ENCODE peak calls at places on chromosome 9, in eight cellular contexts. T, W, Q, F, B, S, A and I are unnamed samples.

GRCh38 chr9:16744386-16744785 is 126.1 kb downstream of the BNC2 start:
- DNase-seq in S (no peak), T (no peak), Q (no peak), F (peak), A (no peak), B (no peak), W (no peak), I (no peak)

GRCh38 chr9:111298831-111299603 is 31.0 kb downstream of the OR2K2 start:
- DNase-seq in F (peak), S (peak), B (peak), W (peak), A (peak), Q (no peak), T (peak), I (peak)

GRCh38 chr9:20373263-20373662 is 249.0 kb downstream of the MLLT3 start:
- DNase-seq in B (no peak), F (no peak), Q (no peak), T (no peak), A (no peak), S (no peak), W (no peak), I (no peak)

GRCh38 chr9:36845844-36846243 is 188.2 kb downstream of the PAX5 start:
- DNase-seq in Q (no peak), T (no peak), S (no peak), B (no peak), A (no peak), F (no peak), W (no peak), I (no peak)

GRCh38 chr9:121499427-121500164 is at the start of gene GGTA1:
- DNase-seq in W (peak), A (peak), B (peak), Q (no peak), S (peak), F (peak), T (peak), I (no peak)

GRCh38 chr9:13487936-13488335 is 208.4 kb upstream of the MPDZ start:
- DNase-seq in A (no peak), T (no peak), B (no peak), Q (no peak), W (no peak), F (no peak), S (no peak), I (no peak)

GRCh38 chr9:89538874-89539273 is 41.0 kb upstream of the SEMA4D start:
- DNase-seq in B (no peak), S (no peak), T (no peak), Q (no peak), A (no peak), F (no peak), W (no peak), I (peak)

GRCh38 chr9:123657921-123658320 is 272.0 kb downstream of the DENND1A start:
- DNase-seq in Q (no peak), A (no peak), T (no peak), S (no peak), F (no peak), W (no peak), B (no peak), I (no peak)

GRCh38 chr9:73183917-73184861 is 32.5 kb downstream of the ANXA1 start:
- DNase-seq in W (no peak), A (peak), S (no peak), B (no peak), T (no peak), Q (no peak), F (no peak), I (peak)

GRCh38 chr9:37464426-37465248 is 613 bp downstream of the ZBTB5 start:
- DNase-seq in Q (no peak), S (no peak), T (peak), A (peak), B (peak), W (peak), F (peak), I (peak)

GRCh38 chr9:70031141-70031545 is 12.5 kb upstream of the MAMDC2 start:
- DNase-seq in F (peak), W (no peak), B (no peak), T (no peak), S (no peak), Q (no peak), A (peak), I (no peak)

GRCh38 chr9:71819115-71819739 is 50.9 kb upstream of the CEMIP2 start:
- DNase-seq in S (no peak), A (peak), B (no peak), T (peak), F (peak), Q (no peak), W (no peak), I (peak)

GRCh38 chr9:130789747-130790672 is 45.0 kb upstream of the ABL1 start:
- DNase-seq in Q (no peak), F (no peak), T (no peak), B (no peak), A (no peak), W (no peak), S (no peak), I (no peak)

GRCh38 chr9:130276121-130276520 is 10.6 kb downstream of the HMCN2 start:
- DNase-seq in W (no peak), F (peak), B (no peak), S (no peak), A (peak), T (no peak), Q (no peak), I (no peak)

GRCh38 chr9:86253577-86253976 is 5.9 kb downstream of the C9orf153 start:
- DNase-seq in S (no peak), A (no peak), Q (no peak), T (no peak), F (no peak), B (no peak), W (no peak), I (no peak)

GRCh38 chr9:76904661-76905457 is 1.1 kb downstream of the PRUNE2 start:
- DNase-seq in Q (no peak), W (no peak), T (no peak), S (no peak), F (no peak), B (no peak), A (no peak), I (no peak)

GRCh38 chr9:99118782-99119466 is 14.0 kb downstream of the TGFBR1 start:
- DNase-seq in W (no peak), F (no peak), T (peak), Q (no peak), A (no peak), B (no peak), S (no peak), I (peak)

GRCh38 chr9:120571443-120572257 is 8.3 kb downstream of the CDK5RAP2 start:
- DNase-seq in Q (no peak), W (peak), A (no peak), B (peak), F (no peak), T (peak), S (no peak), I (no peak)

GRCh38 chr9:137307255-137308101 is 5.4 kb upstream of the NRARP start:
- DNase-seq in A (no peak), F (no peak), T (peak), S (no peak), W (peak), Q (no peak), B (peak), I (no peak)

GRCh38 chr9:78919701-78920100 is 622.8 kb downstream of the PSAT1 start:
- DNase-seq in T (no peak), A (peak), S (no peak), Q (no peak), W (no peak), F (no peak), B (no peak), I (no peak)

GRCh38 chr9:136627703-136628102 is 35.0 kb upstream of the EGFL7 start:
- DNase-seq in T (no peak), A (no peak), S (no peak), B (no peak), F (no peak), Q (no peak), W (no peak), I (no peak)

GRCh38 chr9:79572032-79572890 is 496 bp downstream of the TLE4 start:
- DNase-seq in Q (no peak), F (peak), S (peak), B (peak), T (peak), W (peak), A (peak), I (peak)

GRCh38 chr9:35364817-35365585 is 124.9 kb upstream of the RUSC2 start:
- DNase-seq in F (no peak), S (no peak), A (no peak), T (no peak), W (no peak), Q (no peak), B (no peak), I (no peak)

GRCh38 chr9:110160685-110161084 is 47.3 kb downstream of the C9orf152 start:
- DNase-seq in W (no peak), T (no peak), S (no peak), A (no peak), F (no peak), Q (no peak), B (no peak), I (no peak)

GRCh38 chr9:69143291-69143690 is 30.8 kb upstream of the TJP2 start:
- DNase-seq in F (no peak), S (no peak), Q (no peak), A (peak), B (no peak), T (no peak), W (no peak), I (no peak)

GRCh38 chr9:249025-249424 is 34.4 kb downstream of the DOCK8 start:
- DNase-seq in S (no peak), W (no peak), Q (no peak), T (no peak), B (no peak), A (peak), F (no peak), I (no peak)

GRCh38 chr9:109310486-109310901 is 10.4 kb downstream of the EPB41L4B start:
- DNase-seq in A (no peak), W (no peak), T (no peak), Q (no peak), S (no peak), F (peak), B (no peak), I (no peak)

GRCh38 chr9:107049825-107050184 is 186.8 kb downstream of the ZNF462 start:
- DNase-seq in F (no peak), S (no peak), Q (no peak), B (no peak), T (no peak), W (no peak), A (no peak), I (no peak)

GRCh38 chr9:114914139-114914538 is 16.3 kb downstream of the TNFSF8 start:
- DNase-seq in T (no peak), W (no peak), S (no peak), B (no peak), F (no peak), A (no peak), Q (no peak), I (no peak)

GRCh38 chr9:73073337-73074175 is 78.1 kb upstream of the ANXA1 start:
- DNase-seq in W (no peak), T (no peak), F (peak), B (no peak), A (no peak), Q (no peak), S (no peak), I (no peak)

GRCh38 chr9:126683698-126684044 is 69.9 kb downstream of the LMX1B start:
- DNase-seq in B (no peak), A (no peak), Q (no peak), F (no peak), T (no peak), W (no peak), S (no peak), I (no peak)

GRCh38 chr9:134355561-134356278 is 29.5 kb downstream of the RXRA start:
- DNase-seq in S (no peak), B (no peak), Q (no peak), A (peak), T (peak), W (no peak), F (no peak), I (no peak)

GRCh38 chr9:134358026-134358967 is 32.0 kb downstream of the RXRA start:
- DNase-seq in W (no peak), T (peak), B (peak), Q (no peak), S (no peak), A (peak), F (no peak), I (no peak)

GRCh38 chr9:134355158-134355557 is 28.9 kb downstream of the RXRA start:
- DNase-seq in A (no peak), F (no peak), W (no peak), S (no peak), Q (no peak), T (no peak), B (no peak), I (no peak)

GRCh38 chr9:134357631-134358025 is 31.4 kb downstream of the RXRA start:
- DNase-seq in A (peak), Q (no peak), T (no peak), B (no peak), S (no peak), F (no peak), W (no peak), I (no peak)

DNA sequence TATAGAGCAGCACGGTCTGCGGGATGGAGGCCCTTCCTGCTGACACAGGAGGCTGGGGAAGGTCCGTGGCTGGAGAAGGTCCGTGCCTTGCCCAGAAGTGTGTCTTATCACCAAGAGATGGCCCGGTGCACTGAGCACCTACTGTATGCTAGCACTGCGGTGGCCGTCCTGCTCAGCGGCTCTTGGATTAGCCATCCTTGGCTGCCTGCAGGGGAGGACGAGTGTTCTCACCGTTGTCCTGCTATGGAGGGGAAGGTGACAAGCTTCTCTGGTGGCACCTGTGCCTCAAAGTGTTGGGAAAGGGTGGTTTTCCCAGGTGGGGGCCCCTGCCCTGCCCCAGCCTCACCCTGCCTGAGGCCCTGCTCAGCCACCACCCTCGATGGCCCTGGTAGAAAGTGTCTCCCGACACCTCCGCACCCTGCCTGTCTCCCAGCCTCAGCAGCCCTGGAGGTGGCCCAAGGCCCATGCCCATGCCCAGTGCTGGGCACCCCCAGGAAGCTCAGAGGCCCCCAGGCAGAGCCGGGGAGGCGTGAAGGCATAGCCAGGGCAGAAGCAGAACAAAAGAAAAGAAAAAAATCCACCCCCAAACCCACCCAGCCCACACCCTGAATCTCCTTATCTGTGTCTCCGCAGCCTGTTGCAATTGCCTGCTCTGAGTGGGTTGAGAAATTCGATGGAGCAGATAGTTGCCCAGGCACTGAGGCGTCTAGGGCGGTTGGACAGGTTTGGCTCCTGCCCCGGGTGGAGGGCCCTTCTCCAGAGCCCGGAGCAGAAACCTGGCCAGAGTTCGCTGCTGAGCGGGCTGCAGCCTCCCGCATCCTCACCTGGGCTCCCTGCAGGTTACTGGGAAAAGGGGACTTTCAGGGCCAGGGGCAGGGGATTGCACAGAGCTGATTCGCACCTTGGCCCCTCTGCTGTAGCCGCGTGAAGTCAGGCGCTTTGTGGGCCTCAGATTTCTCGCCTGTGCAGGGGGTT is 30.5 kb downstream of the RXRA start:
- DNase-seq in B (peak), F (no peak), T (peak), A (peak), S (peak), Q (no peak), W (no peak), I (no peak)
- H3K4me3 ChIP-seq in B (no peak), F (no peak), T (no peak), A (peak), S (no peak), Q (no peak), W (no peak), I (no peak)

GRCh38 chr9:17906204-17906840 is 327.5 kb downstream of the SH3GL2 start:
- DNase-seq in W (peak), S (peak), Q (no peak), T (no peak), A (peak), B (no peak), F (no peak), I (no peak)
- H3K4me3 ChIP-seq in W (peak), S (peak), Q (no peak), T (no peak), A (no peak), B (no peak), F (no peak), I (no peak)

GRCh38 chr9:128886211-128886826 is 4.4 kb downstream of the LRRC8A start:
- DNase-seq in T (no peak), Q (no peak), B (no peak), S (no peak), W (no peak), A (no peak), F (no peak), I (no peak)
- H3K4me3 ChIP-seq in T (no peak), Q (no peak), B (no peak), S (no peak), W (no peak), A (no peak), F (no peak), I (no peak)

DNA sequence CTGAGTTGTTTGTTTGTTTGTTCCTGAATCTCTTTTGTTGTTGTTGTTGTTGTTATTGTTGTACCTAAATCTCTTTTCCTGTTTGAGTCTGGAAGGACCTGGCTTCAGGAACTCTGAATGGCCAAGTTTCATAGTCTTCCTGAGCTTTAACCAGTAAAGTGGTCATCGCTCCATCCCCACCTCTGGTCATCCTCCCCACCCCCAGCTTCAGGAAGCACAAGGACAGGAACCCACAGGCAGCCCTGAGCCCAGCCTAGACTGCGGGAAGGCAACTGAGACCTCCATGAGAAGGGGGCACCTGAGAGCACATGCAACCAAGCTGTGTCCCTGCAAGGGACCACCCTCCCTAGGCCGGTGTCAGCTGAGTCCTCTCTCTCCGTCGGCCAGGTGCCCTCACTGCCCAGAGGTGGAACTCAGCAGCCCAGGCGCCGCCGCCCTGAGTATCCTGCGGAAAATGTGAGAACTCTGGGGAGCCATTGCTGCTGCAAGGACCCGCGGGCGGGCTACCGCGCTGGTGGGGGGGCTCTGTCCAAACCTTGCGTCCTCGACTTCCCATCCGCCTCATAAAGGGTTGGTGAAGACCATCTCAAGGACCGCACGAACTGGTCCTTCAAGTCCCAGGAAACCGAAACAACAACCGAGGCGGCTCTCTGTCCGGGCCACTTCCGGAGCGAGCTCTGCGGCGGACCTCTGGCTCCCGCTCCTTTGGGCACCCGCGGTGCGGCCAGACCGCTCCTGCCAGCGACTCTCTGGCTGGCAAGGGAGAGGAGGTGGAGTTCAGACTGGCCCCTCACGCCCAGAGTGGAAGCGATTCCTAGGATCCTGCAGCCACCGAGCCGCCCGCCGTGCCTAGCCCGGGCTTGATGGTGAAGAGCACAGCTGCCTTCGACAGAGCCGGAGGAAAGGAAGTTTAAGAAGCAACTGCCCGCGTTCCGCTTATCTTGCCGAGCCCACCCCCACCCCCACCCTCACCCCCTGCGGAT is 4.2 kb downstream of the BARX1 start:
- DNase-seq in F (no peak), Q (no peak), A (peak), T (peak), B (peak), W (no peak), S (no peak), I (no peak)
- H3K4me3 ChIP-seq in F (peak), Q (peak), A (peak), T (no peak), B (no peak), W (peak), S (peak), I (peak)

GRCh38 chr9:82489579-82489915 is 501.0 kb downstream of the SPATA31D1 start:
- DNase-seq in Q (no peak), T (no peak), F (no peak), A (peak), B (no peak), W (no peak), S (no peak), I (no peak)

GRCh38 chr9:82488319-82488701 is 499.7 kb downstream of the SPATA31D1 start:
- DNase-seq in Q (no peak), B (no peak), W (no peak), F (no peak), A (no peak), T (peak), S (no peak), I (no peak)

GRCh38 chr9:82488702-82489578 is 500.4 kb downstream of the SPATA31D1 start:
- DNase-seq in W (no peak), S (no peak), A (peak), Q (no peak), T (peak), B (no peak), F (peak), I (no peak)

GRCh38 chr9:82491604-82492003 is 503.0 kb downstream of the SPATA31D1 start:
- DNase-seq in F (no peak), A (no peak), B (no peak), W (no peak), S (no peak), T (no peak), Q (no peak), I (no peak)

DNA sequence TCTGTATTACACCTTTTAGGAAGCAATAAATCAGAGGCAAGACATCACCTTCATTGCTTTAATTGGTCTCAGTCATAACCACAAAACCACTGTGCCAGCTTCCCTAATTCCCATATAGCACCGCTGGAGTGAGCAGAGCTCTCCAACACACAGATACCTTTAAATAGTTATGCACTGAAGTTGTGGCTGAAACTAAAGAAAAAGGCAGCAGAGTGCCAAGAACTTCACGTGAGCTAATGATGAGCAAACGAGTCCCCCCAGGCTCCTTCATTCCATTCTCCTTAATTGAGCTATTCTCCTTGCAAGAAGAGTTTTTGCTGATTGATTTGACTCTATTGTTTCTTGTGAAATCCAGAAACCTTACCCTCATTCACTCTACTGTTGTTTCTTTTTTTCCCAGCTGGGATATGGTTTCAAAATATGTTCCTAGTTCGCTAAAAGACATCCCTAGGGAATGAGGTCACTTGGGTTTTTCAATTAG is 501.5 kb downstream of the SPATA31D1 start:
- DNase-seq in T (no peak), B (no peak), F (peak), A (peak), Q (no peak), W (no peak), S (no peak), I (no peak)
- H3K4me3 ChIP-seq in T (no peak), B (no peak), F (no peak), A (no peak), Q (no peak), W (no peak), S (no peak), I (no peak)

DNA sequence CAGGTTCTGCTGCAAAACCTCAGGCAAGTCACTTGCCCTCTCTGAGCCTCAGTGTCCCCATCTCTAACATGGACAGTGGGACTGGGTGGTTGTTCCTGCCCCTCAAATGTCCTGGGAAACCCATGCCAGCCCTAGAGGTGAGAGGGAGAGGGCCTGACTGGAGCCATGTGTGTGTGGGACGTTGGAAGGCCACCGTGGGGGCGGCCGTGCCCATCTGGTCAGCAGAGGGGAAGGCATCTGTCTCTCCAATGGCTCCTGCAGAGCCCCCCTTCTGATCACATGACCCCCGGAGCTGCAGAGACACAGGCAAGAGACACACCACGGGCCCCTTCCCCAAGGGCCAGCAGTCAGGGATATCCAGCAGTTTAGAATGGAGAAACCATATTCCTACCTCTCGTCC is 1.7 kb downstream of the DNM1 start:
- DNase-seq in B (no peak), T (no peak), A (no peak), W (no peak), S (no peak), Q (no peak), F (no peak), I (no peak)
- H3K4me3 ChIP-seq in B (no peak), T (no peak), A (no peak), W (peak), S (no peak), Q (peak), F (no peak), I (no peak)